ENCODE peak calls at places on chromosomes 3 and 15, in six cellular contexts. V, P, J, O, X and D are unnamed samples.

GRCh38 chr3:13707456-13707855 is 158.5 kb downstream of the FBLN2 start:
- DNase-seq in V (no peak), J (peak; percentile 33), O (no peak), X (peak; percentile 2), P (no peak), D (no peak)

GRCh38 chr3:188133219-188133618 is 20.7 kb upstream of the LPP start:
- DNase-seq in J (no peak), O (no peak), P (peak; percentile 22), X (no peak), V (peak; percentile 100), D (peak; percentile 85)

GRCh38 chr3:149555941-149556340 is 81.4 kb downstream of the TM4SF4 start:
- DNase-seq in O (no peak), V (no peak), J (no peak), X (no peak), P (no peak), D (no peak)

GRCh38 chr3:38157117-38157516 is 8.2 kb upstream of the OXSR1 start:
- DNase-seq in P (no peak), O (no peak), V (no peak), X (no peak), J (no peak), D (no peak)

GRCh38 chr15:67997996-67998395 is 56.1 kb upstream of the PIAS1 start:
- DNase-seq in V (peak; percentile 14), P (peak; percentile 94), O (no peak), J (no peak), X (no peak), D (no peak)

GRCh38 chr3:68740087-68740486 is 192.3 kb downstream of the TAFA4 start:
- DNase-seq in J (no peak), V (no peak), P (no peak), X (no peak), O (no peak), D (no peak)

GRCh38 chr3:136752046-136752326 is 192 bp downstream of the STAG1 start:
- DNase-seq in P (peak; percentile 65), V (no peak), J (no peak), X (no peak), O (no peak), D (peak; percentile 64)

GRCh38 chr15:77504310-77504709 is 83.6 kb downstream of the HMG20A start:
- DNase-seq in O (no peak), P (no peak), V (no peak), J (no peak), X (no peak), D (no peak)

GRCh38 chr15:89409184-89409992 is 74.8 kb upstream of the POLG start:
- DNase-seq in O (no peak), X (no peak), V (no peak), J (no peak), P (no peak), D (no peak)